ENCODE peak calls at places on chromosomes 4 and X, in five cellular contexts. Q, T, S, Y and D are unnamed samples.

GRCh38 chrX:40262641-40263560 is 165.1 kb upstream of the BCOR start:
- DNase-seq in Q (no peak), T (no peak), S (no peak), Y (no peak), D (no peak)

GRCh38 chr4:128675083-128675482 is 134.4 kb upstream of the JADE1 start:
- DNase-seq in Q (no peak), T (no peak), S (peak; percentile 52), Y (no peak), D (no peak)

GRCh38 chr4:105196523-105197145 is 50.0 kb downstream of the TET2 start:
- DNase-seq in Q (no peak), T (no peak), S (no peak), Y (no peak), D (no peak)

GRCh38 chr4:20075479-20075878 is 176.2 kb upstream of the SLIT2 start:
- DNase-seq in Q (no peak), T (no peak), S (no peak), Y (no peak), D (no peak)

GRCh38 chr4:169335331-169335730 is 64.6 kb upstream of the SH3RF1 start:
- DNase-seq in Q (no peak), T (no peak), S (no peak), Y (no peak), D (no peak)

GRCh38 chrX:38627683-38628082 is 66.3 kb downstream of the TSPAN7 start:
- DNase-seq in Q (no peak), T (no peak), S (no peak), Y (no peak), D (no peak)

GRCh38 chrX:152635941-152636340 is 1.8 kb upstream of the GABRQ start:
- DNase-seq in Q (no peak), T (no peak), S (no peak), Y (no peak), D (no peak)

GRCh38 chr4:107824367-107825071 is at the start of gene SGMS2:
- DNase-seq in Q (no peak), T (peak; percentile 92), S (peak; percentile 69), Y (peak; percentile 75), D (peak; percentile 70)

GRCh38 chr4:162075691-162076090 is 88.1 kb downstream of the FSTL5 start:
- DNase-seq in Q (no peak), T (no peak), S (no peak), Y (peak; percentile 44), D (no peak)

GRCh38 chrX:74018253-74018652 is 285.7 kb upstream of the ZCCHC13 start:
- DNase-seq in Q (no peak), T (no peak), S (no peak), Y (no peak), D (no peak)

GRCh38 chrX:103309860-103310591 is 764 bp downstream of the BEX2 start:
- DNase-seq in Q (no peak), T (no peak), S (no peak), Y (no peak), D (no peak)

GRCh38 chr4:159487284-159487747 is 384.4 kb downstream of the RAPGEF2 start:
- DNase-seq in Q (peak; percentile 4), T (no peak), S (peak; percentile 4), Y (peak; percentile 37), D (no peak)

GRCh38 chr4:159768011-159768410 is 665.1 kb downstream of the RAPGEF2 start:
- DNase-seq in Q (no peak), T (no peak), S (no peak), Y (peak; percentile 30), D (no peak)

GRCh38 chr4:97819314-97819713 is 324.0 kb downstream of the STPG2 start:
- DNase-seq in Q (no peak), T (no peak), S (no peak), Y (no peak), D (no peak)

GRCh38 chr4:19309365-19309764 is 942.3 kb upstream of the SLIT2 start:
- DNase-seq in Q (no peak), T (no peak), S (no peak), Y (peak; percentile 28), D (no peak)

GRCh38 chr4:90960840-90961239 is 833.6 kb downstream of the CCSER1 start:
- DNase-seq in Q (no peak), T (no peak), S (no peak), Y (no peak), D (no peak)

GRCh38 chr4:118711047-118711446 is 25.9 kb downstream of the METTL14 start:
- DNase-seq in Q (no peak), T (no peak), S (no peak), Y (no peak), D (no peak)